ENCODE peak calls at places on chromosomes 12 and 14, in six cellular contexts. L is GM03348; X is CD8-positive, alpha-beta memory T cell; R is stimulated activated CD4-positive, alpha-beta T cell treated with anti-CD3 and anti-CD28 coated beads, TNF-alpha, amount 100 ng/mL, for 4 hours; I is activated naive CD4-positive, alpha-beta T cell; O is T1000. E is an unnamed sample.

GRCh38 chr14:77660754-77661153 is 44.3 kb upstream of the SPTLC2 start:
- DNase-seq in L (no peak), O (no peak), R (no peak), I (no peak), X (no peak), E (no peak)

GRCh38 chr12:6282453-6282840 is 28.0 kb upstream of the PLEKHG6 start:
- DNase-seq in X (no peak), I (no peak), O (no peak), R (no peak), L (no peak), E (no peak)

GRCh38 chr14:90814806-90815566 is 1.2 kb downstream of the TTC7B start:
- DNase-seq in X (no peak), L (no peak), O (no peak), I (no peak), R (no peak), E (no peak)

GRCh38 chr14:63361790-63362189 is 43.1 kb upstream of the GPHB5 start:
- DNase-seq in L (no peak), X (no peak), R (no peak), O (no peak), I (no peak), E (no peak)

GRCh38 chr14:60514378-60515243 is 5.7 kb downstream of the SIX6 start:
- DNase-seq in O (peak; percentile 13), R (no peak), X (no peak), L (peak; percentile 37), I (no peak), E (no peak)

GRCh38 chr12:28025821-28026505 is 53.4 kb upstream of the PTHLH start:
- DNase-seq in I (no peak), O (no peak), R (no peak), L (no peak), X (no peak), E (no peak)

GRCh38 chr12:70246580-70246979 is 3.3 kb downstream of the CNOT2 start:
- DNase-seq in L (peak; percentile 27), I (no peak), R (no peak), X (no peak), O (no peak), E (no peak)

GRCh38 chr14:55441286-55441685 is 870 bp upstream of the TBPL2 start:
- DNase-seq in L (no peak), R (no peak), X (no peak), I (no peak), O (no peak), E (no peak)

GRCh38 chr12:89884365-89884915 is 175.8 kb upstream of the ATP2B1 start:
- DNase-seq in X (no peak), R (no peak), O (no peak), I (no peak), L (no peak), E (no peak)

GRCh38 chr14:79426103-79426755 is 785.1 kb downstream of the DIO2 start:
- DNase-seq in O (no peak), R (no peak), X (no peak), L (no peak), I (no peak), E (no peak)

E was measured in activated gamma-delta T cell treated with Interleukin-2 at 50 U/mL for 16 hours.